ENCODE peak calls at places on chromosomes 5 and 9, in nine cellular contexts. O, J, S, T, A, L, C, U and Q are unnamed samples.
A peak's percentile ranks its signal among the peaks of the same experiment; 100 is the strongest.

GRCh38 chr5:34648522-34649158 is 7.5 kb upstream of the RAI14 start:
- DNase-seq in O (no peak), J (no peak), S (no peak), T (no peak), A (no peak), L (no peak), C (no peak), U (no peak), Q (no peak)

GRCh38 chr9:119234636-119235035 is 134.6 kb downstream of the BRINP1 start:
- DNase-seq in O (no peak), J (no peak), S (no peak), T (no peak), A (no peak), L (no peak), C (no peak), U (no peak), Q (no peak)

GRCh38 chr5:14450055-14450524 is 131.5 kb upstream of the OTULINL start:
- DNase-seq in O (no peak), J (peak; percentile 66), S (peak; percentile 90), T (peak; percentile 24), A (no peak), L (peak; percentile 59), C (peak; percentile 68), U (peak; percentile 38), Q (no peak)

GRCh38 chr5:172178301-172179031 is 9.6 kb downstream of the STK10 start:
- DNase-seq in O (no peak), J (peak; percentile 56), S (no peak), T (no peak), A (no peak), L (no peak), C (no peak), U (peak; percentile 35), Q (no peak)

GRCh38 chr5:58122157-58122556 is 337.7 kb downstream of the PLK2 start:
- DNase-seq in O (no peak), J (no peak), S (no peak), T (no peak), A (no peak), L (no peak), C (no peak), U (no peak), Q (no peak)

GRCh38 chr9:75088646-75089368 is 493 bp downstream of the OSTF1 start:
- DNase-seq in O (no peak), J (peak; percentile 79), S (peak; percentile 84), T (peak; percentile 72), A (peak; percentile 25), L (peak; percentile 51), C (peak; percentile 88), U (peak; percentile 83), Q (peak; percentile 41)

GRCh38 chr5:103645816-103646215 is 83.2 kb upstream of the NUDT12 start:
- DNase-seq in O (no peak), J (no peak), S (no peak), T (no peak), A (no peak), L (no peak), C (no peak), U (no peak), Q (no peak)

GRCh38 chr5:558871-559503 is 34.7 kb upstream of the SLC9A3 start:
- DNase-seq in O (no peak), J (no peak), S (no peak), T (no peak), A (no peak), L (no peak), C (no peak), U (no peak), Q (no peak)

GRCh38 chr9:34991833-34992375 is 2.4 kb downstream of the DNAJB5 start:
- DNase-seq in O (peak; percentile 52), J (no peak), S (peak; percentile 78), T (no peak), A (no peak), L (peak; percentile 99), C (no peak), U (no peak), Q (no peak)

GRCh38 chr9:111613436-111614040 is 14.1 kb upstream of the PTGR1 start:
- DNase-seq in O (no peak), J (peak; percentile 54), S (no peak), T (peak; percentile 31), A (no peak), L (no peak), C (no peak), U (no peak), Q (no peak)

GRCh38 chr9:131734781-131735180 is 5.1 kb downstream of the RAPGEF1 start:
- DNase-seq in O (no peak), J (no peak), S (no peak), T (no peak), A (no peak), L (peak; percentile 60), C (no peak), U (no peak), Q (no peak)

GRCh38 chr9:131734165-131734610 is 5.7 kb downstream of the RAPGEF1 start:
- DNase-seq in O (no peak), J (peak; percentile 92), S (peak; percentile 84), T (peak; percentile 86), A (no peak), L (peak; percentile 74), C (peak; percentile 71), U (peak; percentile 61), Q (no peak)

GRCh38 chr9:131732061-131732526 is 7.8 kb downstream of the RAPGEF1 start:
- DNase-seq in O (no peak), J (peak; percentile 58), S (peak; percentile 56), T (no peak), A (no peak), L (peak; percentile 85), C (no peak), U (no peak), Q (no peak)

GRCh38 chr9:131732636-131733340 is 7.1 kb downstream of the RAPGEF1 start:
- DNase-seq in O (no peak), J (peak; percentile 86), S (peak; percentile 64), T (peak; percentile 33), A (no peak), L (peak; percentile 30), C (no peak), U (peak; percentile 60), Q (no peak)

GRCh38 chr9:131733601-131734061 is 6.2 kb downstream of the RAPGEF1 start:
- DNase-seq in O (no peak), J (peak; percentile 74), S (peak; percentile 65), T (peak; percentile 38), A (no peak), L (peak; percentile 96), C (peak; percentile 74), U (peak; percentile 65), Q (no peak)
- H3K4me1 ChIP-seq in O (peaks cover 38% of the 10 kb centered on the region), J (peaks cover 44% of the 10 kb centered on the region), S (peaks cover 31% of the 10 kb centered on the region), T (peaks cover 78% of the 10 kb centered on the region), A (peaks cover 56% of the 10 kb centered on the region), L (peaks cover 90% of the 10 kb centered on the region), C (peaks cover 6% of the 10 kb centered on the region), U (peaks cover 82% of the 10 kb centered on the region), Q (peaks cover 52% of the 10 kb centered on the region)

GRCh38 chr9:133008406-133008805 is 22.4 kb upstream of the GTF3C5 start:
- DNase-seq in O (no peak), J (no peak), S (no peak), T (peak; percentile 32), A (no peak), L (no peak), C (no peak), U (no peak), Q (no peak)
- H3K4me1 ChIP-seq in O (no peaks in the 10 kb centered on the region), J (no peaks in the 10 kb centered on the region), S (no peaks in the 10 kb centered on the region), T (peaks cover 15% of the 10 kb centered on the region), A (no peaks in the 10 kb centered on the region), L (no peaks in the 10 kb centered on the region), C (no peaks in the 10 kb centered on the region), U (no peaks in the 10 kb centered on the region), Q (no peaks in the 10 kb centered on the region)

DNA sequence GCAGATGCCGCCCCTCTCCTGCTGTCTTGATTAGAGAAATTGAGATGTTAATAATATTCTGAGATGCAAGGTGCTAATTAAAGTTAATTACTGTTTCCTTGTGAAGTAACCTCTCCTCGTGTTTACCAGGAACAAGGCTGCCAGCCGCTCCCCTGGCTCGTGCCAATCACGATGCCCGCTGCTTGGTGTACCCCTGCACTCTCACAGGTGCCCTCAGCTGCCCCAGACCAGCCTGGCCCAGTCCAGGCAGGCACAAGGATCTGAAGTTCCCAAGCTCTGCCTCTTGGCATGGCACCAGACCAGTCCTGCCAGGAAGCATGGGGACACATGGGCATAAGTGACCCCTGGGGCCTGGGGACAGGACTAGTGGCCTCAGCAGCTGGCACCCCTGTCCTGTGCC is 36.4 kb downstream of the PCDH1 start:
- DNase-seq in O (no peak), J (peak; percentile 70), S (no peak), T (peak; percentile 76), A (no peak), L (no peak), C (no peak), U (peak; percentile 77), Q (no peak)
- H3K4me1 ChIP-seq in O (peaks cover 37% of the 10 kb centered on the region), J (no peaks in the 10 kb centered on the region), S (peaks cover 12% of the 10 kb centered on the region), T (peaks cover 48% of the 10 kb centered on the region), A (peaks cover 12% of the 10 kb centered on the region), L (peaks cover 11% of the 10 kb centered on the region), C (no peaks in the 10 kb centered on the region), U (peaks cover 32% of the 10 kb centered on the region), Q (peaks cover 15% of the 10 kb centered on the region)

GRCh38 chr5:124658867-124659557 is 87.4 kb downstream of the ZNF608 start:
- DNase-seq in O (no peak), J (no peak), S (no peak), T (no peak), A (no peak), L (no peak), C (no peak), U (no peak), Q (no peak)

GRCh38 chr5:124661317-124662141 is 84.9 kb downstream of the ZNF608 start:
- DNase-seq in O (peak; percentile 81), J (peak; percentile 55), S (no peak), T (no peak), A (no peak), L (no peak), C (no peak), U (peak; percentile 66), Q (peak; percentile 91)

GRCh38 chr5:124662261-124662781 is 84.1 kb downstream of the ZNF608 start:
- DNase-seq in O (peak; percentile 70), J (peak; percentile 74), S (no peak), T (peak; percentile 62), A (no peak), L (no peak), C (no peak), U (peak; percentile 40), Q (peak; percentile 86)

GRCh38 chr5:124659798-124660197 is 86.6 kb downstream of the ZNF608 start:
- DNase-seq in O (no peak), J (no peak), S (no peak), T (no peak), A (no peak), L (no peak), C (no peak), U (no peak), Q (no peak)

DNA sequence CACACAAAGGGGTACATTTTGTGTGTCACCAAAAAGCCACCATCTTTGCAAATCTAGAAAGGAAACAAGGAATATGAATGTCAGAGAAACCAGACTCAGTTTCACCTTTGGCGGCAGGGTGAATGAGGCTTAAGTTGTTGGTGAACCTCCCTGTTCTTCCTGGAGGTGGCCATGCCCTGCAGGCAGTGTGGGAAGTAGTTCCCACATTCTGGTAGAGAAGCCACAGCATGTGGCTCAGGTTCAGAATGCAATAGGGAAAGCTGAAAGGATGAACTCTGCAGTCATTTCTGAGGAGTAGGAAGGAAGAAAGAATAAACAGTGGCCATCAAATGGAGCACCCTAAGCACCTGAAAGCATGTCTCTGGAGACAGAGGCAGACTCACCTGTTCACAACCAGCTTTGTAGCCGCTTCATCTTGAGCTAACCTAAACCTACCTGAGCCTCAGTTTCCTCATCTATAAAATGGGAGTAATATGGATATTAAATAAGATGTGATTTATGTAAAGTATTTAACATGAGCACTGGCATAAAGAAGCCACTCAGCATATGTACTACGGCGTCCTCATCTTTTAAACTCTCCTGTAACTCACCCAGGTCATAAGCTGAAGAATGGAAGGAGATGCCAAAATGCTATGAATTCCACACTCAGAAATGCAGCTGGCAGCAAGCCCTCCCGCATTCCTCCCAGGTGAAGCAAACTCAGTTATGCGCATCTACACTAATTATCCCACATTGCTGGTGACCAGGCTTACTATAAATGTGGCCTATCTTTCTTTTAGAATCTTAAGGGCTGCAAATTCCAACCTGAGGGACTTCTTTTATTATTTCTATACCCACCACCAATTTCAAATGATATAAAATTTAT is 86.0 kb downstream of the ZNF608 start:
- DNase-seq in O (no peak), J (no peak), S (no peak), T (no peak), A (no peak), L (no peak), C (no peak), U (peak; percentile 65), Q (no peak)
- H3K4me1 ChIP-seq in O (peaks cover 72% of the 10 kb centered on the region), J (no peaks in the 10 kb centered on the region), S (peaks cover 12% of the 10 kb centered on the region), T (peaks cover 65% of the 10 kb centered on the region), A (peaks cover 18% of the 10 kb centered on the region), L (peaks cover 74% of the 10 kb centered on the region), C (no peaks in the 10 kb centered on the region), U (peaks cover 91% of the 10 kb centered on the region), Q (peaks cover 84% of the 10 kb centered on the region)